ENCODE peak calls at places on chromosomes 16 and 17, in seven cellular contexts. One of them, this sample, is unnamed.

GRCh38 chr17:1649844-1650409 is at the start of gene RILP:
- DNase-seq in heart left ventricle: peak; percentile 87
- DNase-seq in upper lobe of left lung: peak; percentile 86
- DNase-seq in breast epithelium: peak; percentile 88
- DNase-seq in astrocyte of the cerebellum: no peak
- DNase-seq in colonic mucosa: peak; percentile 91
- DNase-seq in adrenal gland: peak; percentile 97
- DNase-seq in this sample: peak; percentile 89

GRCh38 chr16:4790871-4791270 is 2.7 kb upstream of the SEPTIN12 start:
- DNase-seq in heart left ventricle: no peak
- DNase-seq in upper lobe of left lung: no peak
- DNase-seq in breast epithelium: no peak
- DNase-seq in astrocyte of the cerebellum: no peak
- DNase-seq in colonic mucosa: no peak
- DNase-seq in adrenal gland: no peak
- DNase-seq in this sample: no peak

GRCh38 chr16:75235721-75236193 is 15.7 kb downstream of the BCAR1 start:
- DNase-seq in heart left ventricle: no peak
- DNase-seq in upper lobe of left lung: peak; percentile 84
- DNase-seq in breast epithelium: no peak
- DNase-seq in astrocyte of the cerebellum: no peak
- DNase-seq in colonic mucosa: peak; percentile 19
- DNase-seq in adrenal gland: no peak
- DNase-seq in this sample: no peak

GRCh38 chr17:72887322-72887721 is 205.2 kb downstream of the SLC39A11 start:
- DNase-seq in heart left ventricle: no peak
- DNase-seq in upper lobe of left lung: no peak
- DNase-seq in breast epithelium: no peak
- DNase-seq in astrocyte of the cerebellum: no peak
- DNase-seq in colonic mucosa: no peak
- DNase-seq in adrenal gland: no peak
- DNase-seq in this sample: no peak

GRCh38 chr16:58389724-58390123 is 2.5 kb upstream of the GINS3 start:
- DNase-seq in heart left ventricle: no peak
- DNase-seq in upper lobe of left lung: no peak
- DNase-seq in breast epithelium: no peak
- DNase-seq in astrocyte of the cerebellum: no peak
- DNase-seq in colonic mucosa: no peak
- DNase-seq in adrenal gland: no peak
- DNase-seq in this sample: no peak

GRCh38 chr17:35537569-35538209 is at the start of gene SLFN12L:
- DNase-seq in heart left ventricle: no peak
- DNase-seq in upper lobe of left lung: no peak
- DNase-seq in breast epithelium: no peak
- DNase-seq in astrocyte of the cerebellum: no peak
- DNase-seq in colonic mucosa: no peak
- DNase-seq in adrenal gland: no peak
- DNase-seq in this sample: no peak

GRCh38 chr16:10314811-10315210 is 71.0 kb upstream of the ATF7IP2 start:
- DNase-seq in heart left ventricle: no peak
- DNase-seq in upper lobe of left lung: no peak
- DNase-seq in breast epithelium: no peak
- DNase-seq in astrocyte of the cerebellum: peak; percentile 16
- DNase-seq in colonic mucosa: no peak
- DNase-seq in adrenal gland: no peak
- DNase-seq in this sample: peak; percentile 29

GRCh38 chr17:63516910-63517824 is 6.0 kb upstream of the KCNH6 start:
- DNase-seq in heart left ventricle: no peak
- DNase-seq in upper lobe of left lung: no peak
- DNase-seq in breast epithelium: no peak
- DNase-seq in astrocyte of the cerebellum: no peak
- DNase-seq in colonic mucosa: no peak
- DNase-seq in adrenal gland: peak; percentile 23
- DNase-seq in this sample: peak; percentile 70

GRCh38 chr17:13650096-13650675 is 48.5 kb upstream of the HS3ST3A1 start:
- DNase-seq in heart left ventricle: no peak
- DNase-seq in upper lobe of left lung: no peak
- DNase-seq in breast epithelium: no peak
- DNase-seq in astrocyte of the cerebellum: no peak
- DNase-seq in colonic mucosa: no peak
- DNase-seq in adrenal gland: no peak
- DNase-seq in this sample: no peak

GRCh38 chr16:22719945-22720344 is 94.0 kb upstream of the HS3ST2 start:
- DNase-seq in heart left ventricle: no peak
- DNase-seq in upper lobe of left lung: no peak
- DNase-seq in breast epithelium: no peak
- DNase-seq in astrocyte of the cerebellum: no peak
- DNase-seq in colonic mucosa: no peak
- DNase-seq in adrenal gland: no peak
- DNase-seq in this sample: no peak

GRCh38 chr17:55660171-55660886 is 62.3 kb downstream of the TMEM100 start:
- DNase-seq in heart left ventricle: no peak
- DNase-seq in upper lobe of left lung: no peak
- DNase-seq in breast epithelium: no peak
- DNase-seq in astrocyte of the cerebellum: no peak
- DNase-seq in colonic mucosa: no peak
- DNase-seq in adrenal gland: no peak
- DNase-seq in this sample: no peak

GRCh38 chr16:1770328-1771071 is 843 bp downstream of the NME3 start:
- DNase-seq in heart left ventricle: peak; percentile 66
- DNase-seq in upper lobe of left lung: peak; percentile 91
- DNase-seq in breast epithelium: peak; percentile 56
- DNase-seq in astrocyte of the cerebellum: no peak
- DNase-seq in colonic mucosa: peak; percentile 81
- DNase-seq in adrenal gland: peak; percentile 93
- DNase-seq in this sample: peak; percentile 35

GRCh38 chr17:4940625-4941021 is 555 bp downstream of the RNF167 start:
- DNase-seq in heart left ventricle: no peak
- DNase-seq in upper lobe of left lung: peak; percentile 78
- DNase-seq in breast epithelium: no peak
- DNase-seq in astrocyte of the cerebellum: no peak
- DNase-seq in colonic mucosa: peak; percentile 42
- DNase-seq in adrenal gland: no peak
- DNase-seq in this sample: no peak

GRCh38 chr16:11264155-11264832 is 4.8 kb downstream of the TNP2 start:
- DNase-seq in heart left ventricle: no peak
- DNase-seq in upper lobe of left lung: no peak
- DNase-seq in breast epithelium: no peak
- DNase-seq in astrocyte of the cerebellum: no peak
- DNase-seq in colonic mucosa: peak; percentile 54
- DNase-seq in adrenal gland: no peak
- DNase-seq in this sample: no peak

DNA sequence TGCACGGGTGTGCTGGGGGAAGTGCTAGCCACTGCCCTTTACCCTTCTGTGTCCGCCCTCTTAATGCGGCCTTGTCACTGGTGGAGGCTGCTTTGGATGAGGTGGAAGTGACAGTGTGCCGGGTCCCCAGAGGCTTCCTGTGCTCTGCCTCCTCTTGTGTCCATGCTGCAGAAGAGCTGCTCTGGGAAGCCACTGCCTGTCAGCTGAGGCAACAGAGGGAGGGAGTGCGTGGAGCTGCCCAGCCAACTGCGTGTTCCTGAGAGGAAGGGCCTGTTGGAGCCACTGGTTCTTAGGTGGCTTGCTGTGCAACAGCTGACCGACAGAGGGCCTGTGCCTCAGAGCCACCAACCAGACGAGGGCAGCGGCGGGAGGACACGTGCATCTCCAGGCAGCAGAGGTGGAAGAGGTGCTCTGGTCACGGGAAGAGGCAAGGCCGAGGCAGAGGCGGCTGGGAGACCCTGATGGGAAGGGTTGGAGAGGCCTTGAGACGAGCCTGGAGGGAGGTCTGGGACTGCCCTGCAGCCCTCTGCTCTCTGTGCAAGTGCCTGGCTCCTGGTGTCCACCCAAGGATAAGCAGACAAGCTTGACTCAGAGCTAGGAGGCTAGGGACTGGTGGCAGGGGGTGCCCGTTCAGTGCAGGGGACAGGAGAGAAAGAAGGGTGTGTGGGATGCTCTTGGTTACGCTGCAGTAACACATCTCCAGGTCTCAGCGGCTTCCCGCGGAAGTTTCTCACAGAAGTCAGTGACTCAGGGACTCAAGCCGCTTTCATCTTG is 25.4 kb downstream of the B9D1 start:
- DNase-seq in heart left ventricle: no peak
- DNase-seq in upper lobe of left lung: no peak
- DNase-seq in breast epithelium: no peak
- DNase-seq in astrocyte of the cerebellum: no peak
- DNase-seq in colonic mucosa: no peak
- DNase-seq in adrenal gland: peak; percentile 94
- DNase-seq in this sample: no peak
- H3K4me3 ChIP-seq in heart left ventricle: no peak overlapping the region
- H3K4me3 ChIP-seq in upper lobe of left lung: no peak overlapping the region
- H3K4me3 ChIP-seq in breast epithelium: no peak overlapping the region
- H3K4me3 ChIP-seq in astrocyte of the cerebellum: no peak overlapping the region
- H3K4me3 ChIP-seq in colonic mucosa: no peak overlapping the region
- H3K4me3 ChIP-seq in adrenal gland: no peak overlapping the region
- H3K4me3 ChIP-seq in this sample: no peak overlapping the region

DNA sequence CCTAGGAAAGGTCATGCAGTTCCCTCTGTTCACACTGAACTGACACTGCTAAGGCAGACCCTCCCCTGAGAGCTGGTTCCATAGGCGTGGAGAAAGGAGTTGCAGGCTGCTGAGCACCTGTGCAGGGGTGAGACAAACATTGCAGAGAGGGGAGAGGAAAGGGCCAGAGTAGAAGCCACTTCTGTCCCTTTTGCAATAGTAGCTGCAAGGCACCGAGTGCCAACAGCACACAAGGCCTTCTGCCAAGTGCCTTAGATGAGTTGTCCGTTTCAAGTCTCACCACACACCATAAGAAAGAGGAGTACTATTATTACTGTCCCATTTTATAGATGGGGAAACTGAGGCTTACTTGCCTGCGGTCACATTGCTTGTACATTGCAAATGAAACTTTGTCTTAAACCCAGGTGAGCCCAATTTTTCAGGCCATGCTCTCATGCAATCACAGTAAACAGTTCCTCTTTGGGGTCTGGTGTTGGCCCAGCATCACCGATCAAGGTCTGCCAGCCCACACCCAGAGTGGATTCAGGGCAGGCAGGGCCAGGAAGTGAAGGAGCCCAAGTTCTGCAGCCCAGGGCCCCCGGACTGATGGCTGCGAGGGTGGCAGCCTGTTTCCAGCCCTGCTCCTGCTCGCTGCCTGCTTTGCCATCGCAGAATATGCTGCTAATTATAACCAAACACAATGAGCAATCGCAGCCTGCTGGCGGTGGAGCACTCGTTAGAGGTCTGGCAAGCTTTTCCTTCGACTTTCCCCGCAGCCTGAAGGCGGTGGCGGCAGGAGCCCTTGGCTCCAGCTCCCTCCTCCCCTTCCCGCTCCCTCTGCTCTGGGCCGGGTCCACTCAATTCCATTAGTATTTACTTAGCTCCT is 36.8 kb upstream of the DYNLL2 start:
- DNase-seq in heart left ventricle: no peak
- DNase-seq in upper lobe of left lung: peak; percentile 58
- DNase-seq in breast epithelium: no peak
- DNase-seq in astrocyte of the cerebellum: no peak
- DNase-seq in colonic mucosa: no peak
- DNase-seq in adrenal gland: no peak
- DNase-seq in this sample: no peak
- H3K4me3 ChIP-seq in heart left ventricle: no peak overlapping the region
- H3K4me3 ChIP-seq in upper lobe of left lung: no peak overlapping the region
- H3K4me3 ChIP-seq in breast epithelium: no peak overlapping the region
- H3K4me3 ChIP-seq in astrocyte of the cerebellum: no peak overlapping the region
- H3K4me3 ChIP-seq in colonic mucosa: no peak overlapping the region
- H3K4me3 ChIP-seq in adrenal gland: no peak overlapping the region
- H3K4me3 ChIP-seq in this sample: no peak overlapping the region

GRCh38 chr16:8908779-8909468 is 26.8 kb downstream of the LITAFD start:
- DNase-seq in heart left ventricle: no peak
- DNase-seq in upper lobe of left lung: no peak
- DNase-seq in breast epithelium: no peak
- DNase-seq in astrocyte of the cerebellum: no peak
- DNase-seq in colonic mucosa: no peak
- DNase-seq in adrenal gland: no peak
- DNase-seq in this sample: no peak
- H3K4me3 ChIP-seq in heart left ventricle: no peak overlapping the region
- H3K4me3 ChIP-seq in upper lobe of left lung: no peak overlapping the region
- H3K4me3 ChIP-seq in breast epithelium: no peak overlapping the region
- H3K4me3 ChIP-seq in astrocyte of the cerebellum: no peak overlapping the region
- H3K4me3 ChIP-seq in colonic mucosa: no peak overlapping the region
- H3K4me3 ChIP-seq in adrenal gland: no peak overlapping the region
- H3K4me3 ChIP-seq in this sample: no peak overlapping the region

GRCh38 chr16:30700971-30701370 is 2.0 kb downstream of the SRCAP start:
- DNase-seq in heart left ventricle: no peak
- DNase-seq in upper lobe of left lung: no peak
- DNase-seq in breast epithelium: no peak
- DNase-seq in astrocyte of the cerebellum: no peak
- DNase-seq in colonic mucosa: no peak
- DNase-seq in adrenal gland: no peak
- DNase-seq in this sample: no peak

GRCh38 chr16:30698139-30698815 is 694 bp upstream of the SRCAP start:
- DNase-seq in heart left ventricle: peak; percentile 99
- DNase-seq in upper lobe of left lung: peak; percentile 99
- DNase-seq in breast epithelium: peak; percentile 98
- DNase-seq in astrocyte of the cerebellum: peak; percentile 94
- DNase-seq in colonic mucosa: peak; percentile 99
- DNase-seq in adrenal gland: peak; percentile 93
- DNase-seq in this sample: peak; percentile 99

GRCh38 chr16:30698816-30699614 is at the start of gene SRCAP:
- DNase-seq in heart left ventricle: peak; percentile 89
- DNase-seq in upper lobe of left lung: peak; percentile 95
- DNase-seq in breast epithelium: peak; percentile 75
- DNase-seq in astrocyte of the cerebellum: peak; percentile 32
- DNase-seq in colonic mucosa: peak; percentile 94
- DNase-seq in adrenal gland: peak; percentile 81
- DNase-seq in this sample: peak; percentile 92

GRCh38 chr16:30699615-30700099 is 686 bp downstream of the SRCAP start:
- DNase-seq in heart left ventricle: no peak
- DNase-seq in upper lobe of left lung: no peak
- DNase-seq in breast epithelium: no peak
- DNase-seq in astrocyte of the cerebellum: no peak
- DNase-seq in colonic mucosa: no peak
- DNase-seq in adrenal gland: no peak
- DNase-seq in this sample: no peak

GRCh38 chr16:30700491-30700890 is 1.5 kb downstream of the SRCAP start:
- DNase-seq in heart left ventricle: peak; percentile 60
- DNase-seq in upper lobe of left lung: peak; percentile 81
- DNase-seq in breast epithelium: no peak
- DNase-seq in astrocyte of the cerebellum: no peak
- DNase-seq in colonic mucosa: no peak
- DNase-seq in adrenal gland: peak; percentile 40
- DNase-seq in this sample: no peak
- H3K4me3 ChIP-seq in heart left ventricle: peak overlapping the region; percentile 89
- H3K4me3 ChIP-seq in upper lobe of left lung: no peak overlapping the region
- H3K4me3 ChIP-seq in breast epithelium: no peak overlapping the region
- H3K4me3 ChIP-seq in astrocyte of the cerebellum: no peak overlapping the region
- H3K4me3 ChIP-seq in colonic mucosa: no peak overlapping the region
- H3K4me3 ChIP-seq in adrenal gland: no peak overlapping the region
- H3K4me3 ChIP-seq in this sample: no peak overlapping the region

GRCh38 chr16:83967838-83968482 is at the start of gene NECAB2:
- DNase-seq in heart left ventricle: peak; percentile 58
- DNase-seq in upper lobe of left lung: peak; percentile 93
- DNase-seq in breast epithelium: no peak
- DNase-seq in astrocyte of the cerebellum: no peak
- DNase-seq in colonic mucosa: no peak
- DNase-seq in adrenal gland: no peak
- DNase-seq in this sample: no peak
- H3K4me3 ChIP-seq in heart left ventricle: peak within 1 kb of the TSS; percentile 45
- H3K4me3 ChIP-seq in upper lobe of left lung: peak within 1 kb of the TSS; percentile 38
- H3K4me3 ChIP-seq in breast epithelium: peak within 1 kb of the TSS; percentile 36
- H3K4me3 ChIP-seq in astrocyte of the cerebellum: peak within 1 kb of the TSS; percentile 16
- H3K4me3 ChIP-seq in colonic mucosa: peak within 1 kb of the TSS; percentile 22
- H3K4me3 ChIP-seq in adrenal gland: peak within 1 kb of the TSS; percentile 43
- H3K4me3 ChIP-seq in this sample: peak within 1 kb of the TSS; percentile 46

This sample was measured in Peyer's patch.